ENCODE peak calls at places on chromosomes 13 and 19, in seven cellular contexts. Y is naive thymus-derived CD4-positive, alpha-beta T cell; E is activated CD8-positive, alpha-beta memory T cell treated with anti-CD3 and anti-CD28 coated beads for 24 hours; T is caudate nucleus; M is adrenal gland; R is choroid plexus epithelial cell; K is activated CD8-positive, alpha-beta T cell treated with anti-CD3 and anti-CD28 coated beads for 36 hours. B is an unnamed sample.

GRCh38 chr13:95624020-95624419 is 20.5 kb downstream of the DZIP1 start:
- DNase-seq in R (peak; percentile 82), K (peak; percentile 35), T (no peak), E (no peak), Y (peak; percentile 22), M (peak; percentile 27), B (peak; percentile 16)

GRCh38 chr13:112781881-112782361 is 92.1 kb downstream of the ATP11A start:
- DNase-seq in M (peak; percentile 91), K (no peak), R (no peak), E (no peak), Y (no peak), T (peak; percentile 26), B (no peak)

GRCh38 chr13:103515410-103515809 is 449.2 kb upstream of the SLC10A2 start:
- DNase-seq in Y (no peak), M (no peak), E (no peak), K (no peak), R (no peak), T (no peak), B (no peak)

GRCh38 chr19:48933382-48933932 is at the start of gene DHDH:
- DNase-seq in K (peak; percentile 89), T (peak; percentile 83), Y (peak; percentile 85), M (peak; percentile 67), R (peak; percentile 45), E (peak; percentile 87), B (peak; percentile 71)

GRCh38 chr19:48203794-48204628 is 33.5 kb downstream of the ZSWIM9 start:
- DNase-seq in R (peak; percentile 96), Y (peak; percentile 83), M (peak; percentile 93), T (peak; percentile 95), E (peak; percentile 93), K (peak; percentile 97), B (peak; percentile 92)

GRCh38 chr13:87087741-87088140 is 583.4 kb upstream of the SLITRK5 start:
- DNase-seq in K (no peak), E (no peak), Y (no peak), M (no peak), R (peak; percentile 81), T (no peak), B (no peak)

GRCh38 chr19:38932425-38933179 is 1.9 kb downstream of the MRPS12 start:
- DNase-seq in R (peak; percentile 69), E (no peak), Y (peak; percentile 18), K (peak; percentile 63), M (peak; percentile 30), T (no peak), B (no peak)

GRCh38 chr19:41872775-41873647 is 4.1 kb upstream of the CD79A start:
- DNase-seq in Y (peak; percentile 72), E (peak; percentile 89), T (peak; percentile 33), R (peak; percentile 74), K (peak; percentile 80), M (peak; percentile 61), B (no peak)

GRCh38 chr13:76812206-76812882 is 73.9 kb downstream of the KCTD12 start:
- DNase-seq in R (no peak), E (no peak), K (no peak), M (peak; percentile 25), T (no peak), Y (no peak), B (peak; percentile 35)

GRCh38 chr13:113671066-113672001 is 4.3 kb downstream of the GRK1 start:
- DNase-seq in T (no peak), Y (no peak), M (no peak), E (no peak), R (no peak), K (no peak), B (peak; percentile 11)

GRCh38 chr13:44815507-44816074 is 173.7 kb downstream of the NUFIP1 start:
- DNase-seq in Y (no peak), E (no peak), M (peak; percentile 85), R (peak; percentile 99), K (peak; percentile 39), T (peak; percentile 62), B (peak; percentile 45)

GRCh38 chr13:64414381-64414780 is 2815.8 kb downstream of the PCDH9 start:
- DNase-seq in R (peak; percentile 25), E (no peak), M (no peak), Y (no peak), K (no peak), T (no peak), B (no peak)

GRCh38 chr13:74129500-74130144 is 4.6 kb downstream of the KLF12 start:
- DNase-seq in K (peak; percentile 39), T (no peak), E (peak; percentile 64), R (peak; percentile 41), Y (peak; percentile 16), M (no peak), B (no peak)

GRCh38 chr19:4508698-4509097 is 9.6 kb downstream of the PLIN4 start:
- DNase-seq in T (no peak), Y (no peak), M (no peak), K (no peak), R (no peak), E (no peak), B (no peak)

GRCh38 chr19:41500443-41500842 is 57.5 kb downstream of the ERICH4 start:
- DNase-seq in K (no peak), R (no peak), T (no peak), Y (no peak), M (no peak), E (no peak), B (no peak)

GRCh38 chr13:44230736-44231135 is 142.9 kb upstream of the SERP2 start:
- DNase-seq in Y (no peak), M (no peak), R (peak; percentile 17), T (no peak), K (no peak), E (no peak), B (no peak)

GRCh38 chr19:19171821-19172532 is 1.9 kb upstream of the MEF2B start:
- DNase-seq in M (no peak), E (no peak), Y (no peak), R (peak; percentile 80), T (no peak), K (no peak), B (no peak)

GRCh38 chr13:46377554-46377953 is 9.5 kb downstream of the RUBCNL start:
- DNase-seq in T (no peak), M (no peak), R (no peak), Y (no peak), E (no peak), K (no peak), B (no peak)

GRCh38 chr19:13095934-13096890 is 6.4 kb downstream of the LYL1 start:
- DNase-seq in T (no peak), M (no peak), Y (peak; percentile 31), K (peak; percentile 37), R (no peak), E (no peak), B (peak; percentile 59)

GRCh38 chr13:48429886-48430285 is 17.0 kb upstream of the LPAR6 start:
- DNase-seq in K (no peak), E (no peak), M (no peak), T (no peak), R (no peak), Y (no peak), B (no peak)

GRCh38 chr13:88704600-88705275 is 1033.6 kb downstream of the SLITRK5 start:
- DNase-seq in K (no peak), M (no peak), T (peak; percentile 4), R (no peak), E (no peak), Y (no peak), B (no peak)

GRCh38 chr19:46603195-46603637 is 2.1 kb downstream of the CALM3 start:
- DNase-seq in M (peak; percentile 60), K (no peak), Y (no peak), R (no peak), T (no peak), E (no peak), B (no peak)

GRCh38 chr13:95201814-95202521 is 99.3 kb downstream of the ABCC4 start:
- DNase-seq in Y (no peak), K (no peak), T (no peak), R (peak; percentile 7), E (no peak), M (peak; percentile 44), B (no peak)

GRCh38 chr19:1852294-1852646 is 4.0 kb upstream of the REXO1 start:
- DNase-seq in M (no peak), K (peak; percentile 62), Y (no peak), T (no peak), R (no peak), E (no peak), B (no peak)

GRCh38 chr13:30577381-30577780 is 40.3 kb upstream of the USPL1 start:
- DNase-seq in R (peak; percentile 94), K (peak; percentile 80), Y (no peak), M (peak; percentile 73), E (peak; percentile 67), T (no peak), B (no peak)

GRCh38 chr19:14770944-14771839 is 7.2 kb downstream of the ADGRE2 start:
- DNase-seq in E (no peak), M (no peak), T (no peak), R (no peak), K (no peak), Y (no peak), B (no peak)

GRCh38 chr19:55688422-55689218 is 13.6 kb downstream of the EPN1 start:
- DNase-seq in E (no peak), M (no peak), K (no peak), Y (no peak), R (no peak), T (no peak), B (no peak)

GRCh38 chr19:17946965-17947784 is 14.4 kb downstream of the CCDC124 start:
- DNase-seq in R (no peak), E (no peak), T (no peak), K (peak; percentile 66), Y (peak; percentile 28), M (peak; percentile 25), B (no peak)

GRCh38 chr19:2487090-2487489 is 11.2 kb downstream of the GADD45B start:
- DNase-seq in E (no peak), R (no peak), T (no peak), M (no peak), K (no peak), Y (no peak), B (no peak)

GRCh38 chr13:20989883-20990282 is 71.5 kb downstream of the LATS2 start:
- DNase-seq in T (no peak), M (no peak), K (no peak), E (no peak), Y (no peak), R (no peak), B (no peak)

GRCh38 chr19:13160557-13160956 is 10.3 kb downstream of the IER2 start:
- DNase-seq in M (peak; percentile 79), Y (no peak), R (no peak), K (no peak), T (no peak), E (no peak), B (no peak)

GRCh38 chr13:73369095-73369494 is 310.3 kb downstream of the KLF5 start:
- DNase-seq in Y (no peak), R (no peak), K (no peak), T (no peak), M (no peak), E (no peak), B (no peak)

GRCh38 chr19:49403404-49404187 is 15.5 kb downstream of the KASH5 start:
- DNase-seq in R (peak; percentile 86), K (peak; percentile 50), E (no peak), Y (no peak), M (no peak), T (no peak), B (no peak)

B was measured in uterus.